ENCODE peak calls at places on chromosomes 3 and 15, in eight cellular contexts. A, U, Y, X, B, M, E and L are unnamed samples. For H3K36me3 and H3K4me1, the result is how much of the 10 kb centered on the place peaks cover.

GRCh38 chr3:174232658-174233429 is 626.3 kb upstream of the NAALADL2 start:
- DNase-seq in B (no peak), A (no peak), Y (no peak), X (no peak), M (no peak), E (no peak), U (no peak), L (no peak)

GRCh38 chr3:168427830-168428471 is 332.2 kb upstream of the GOLIM4 start:
- DNase-seq in Y (no peak), B (no peak), U (no peak), E (no peak), A (no peak), X (no peak), M (no peak), L (no peak)

GRCh38 chr3:119604878-119605277 is 7.2 kb downstream of the PLA1A start:
- DNase-seq in U (no peak), B (no peak), X (no peak), E (peak), A (no peak), Y (no peak), M (peak), L (no peak)

GRCh38 chr3:161420746-161421145 is 49.4 kb upstream of the SPTSSB start:
- DNase-seq in B (no peak), X (peak), Y (no peak), U (peak), E (no peak), A (no peak), M (peak), L (no peak)

GRCh38 chr3:150662410-150663200 is 41.1 kb downstream of the ERICH6 start:
- DNase-seq in E (no peak), X (no peak), A (no peak), U (no peak), B (no peak), Y (no peak), M (no peak), L (no peak)

GRCh38 chr15:37819191-37819590 is 115.2 kb upstream of the TMCO5A start:
- DNase-seq in X (no peak), U (no peak), A (no peak), Y (no peak), E (no peak), M (no peak), B (no peak), L (no peak)

GRCh38 chr15:79494963-79495362 is 62.8 kb downstream of the MINAR1 start:
- DNase-seq in U (no peak), A (no peak), Y (no peak), X (peak), M (no peak), E (no peak), B (no peak), L (no peak)

GRCh38 chr3:194487289-194488006 is 646 bp upstream of the ATP13A3 start:
- DNase-seq in X (peak), Y (peak), B (peak), M (no peak), U (no peak), A (peak), E (no peak), L (peak)

GRCh38 chr15:55289011-55289572 is 521 bp downstream of the RAB27A start:
- DNase-seq in Y (peak), B (peak), U (peak), A (peak), M (peak), X (peak), E (peak), L (peak)

GRCh38 chr15:54960266-54960665 is 236.5 kb downstream of the RSL24D1 start:
- DNase-seq in Y (no peak), E (no peak), B (no peak), U (no peak), M (no peak), A (no peak), X (no peak), L (no peak)

GRCh38 chr15:79897701-79898113 is 893 bp upstream of the MTHFS start:
- DNase-seq in Y (no peak), B (no peak), A (no peak), X (no peak), U (no peak), E (no peak), M (no peak), L (no peak)

GRCh38 chr15:70064441-70064840 is 33.3 kb downstream of the TLE3 start:
- DNase-seq in A (peak), E (peak), U (no peak), Y (no peak), B (peak), X (no peak), M (no peak), L (no peak)

GRCh38 chr3:99925584-99925983 is 107.9 kb downstream of the CMSS1 start:
- DNase-seq in Y (no peak), M (peak), A (peak), B (peak), X (peak), U (peak), E (peak), L (peak)

GRCh38 chr3:170178631-170179030 is 2.9 kb downstream of the PHC3 start:
- DNase-seq in Y (no peak), X (no peak), B (no peak), U (no peak), A (no peak), E (no peak), M (no peak), L (no peak)

GRCh38 chr3:40653878-40654277 is 129.1 kb downstream of the ZNF621 start:
- DNase-seq in B (no peak), M (no peak), E (no peak), X (no peak), Y (no peak), A (no peak), U (no peak), L (no peak)

GRCh38 chr3:98809561-98809960 is 46.4 kb downstream of the ST3GAL6 start:
- DNase-seq in B (no peak), U (peak), Y (no peak), A (no peak), E (no peak), M (no peak), X (no peak), L (peak)

GRCh38 chr3:132187746-132188145 is 129.5 kb upstream of the ACP3 start:
- DNase-seq in X (no peak), E (no peak), U (no peak), M (no peak), Y (no peak), A (no peak), B (no peak), L (no peak)

GRCh38 chr3:136329593-136329992 is 79.5 kb downstream of the PCCB start:
- DNase-seq in Y (no peak), B (no peak), A (no peak), X (no peak), E (no peak), U (no peak), M (no peak), L (no peak)

GRCh38 chr3:136330900-136331299 is 80.8 kb downstream of the PCCB start:
- DNase-seq in Y (no peak), E (no peak), X (no peak), U (no peak), A (no peak), B (no peak), M (no peak), L (no peak)

GRCh38 chr3:136332302-136332701 is 82.2 kb downstream of the PCCB start:
- DNase-seq in Y (no peak), U (no peak), X (no peak), B (no peak), M (no peak), A (no peak), E (no peak), L (no peak)

GRCh38 chr3:136334209-136334608 is 84.1 kb downstream of the PCCB start:
- DNase-seq in Y (no peak), E (no peak), A (no peak), X (no peak), U (no peak), M (no peak), B (no peak), L (no peak)

DNA sequence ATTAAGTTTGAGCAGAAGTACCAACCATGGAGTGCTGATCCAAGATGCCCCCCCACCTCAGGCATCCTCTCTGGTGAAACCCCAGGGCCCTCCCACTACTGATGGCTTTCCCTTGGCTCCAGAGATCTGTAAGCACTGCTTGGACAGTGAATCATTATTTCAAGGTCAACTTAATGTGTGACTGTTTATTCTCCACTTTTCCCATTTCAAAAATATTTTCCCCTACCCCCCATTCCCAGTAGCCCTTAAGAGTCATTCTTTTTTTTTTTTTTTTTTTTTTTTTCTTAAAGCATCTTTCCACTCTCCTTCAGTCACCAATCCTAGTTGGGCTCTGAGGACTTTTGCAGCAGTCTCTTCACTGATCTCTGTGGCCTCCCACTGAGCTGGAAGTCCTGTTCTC is 82.6 kb downstream of the PCCB start:
- DNase-seq in E (peak), Y (no peak), X (no peak), M (no peak), A (no peak), U (no peak), B (no peak), L (peak)
- H3K36me3 ChIP-seq in E (under half), Y (under half), X (under half), M (under half), A (half or more), U (under half), B (half or more), L (under half)

DNA sequence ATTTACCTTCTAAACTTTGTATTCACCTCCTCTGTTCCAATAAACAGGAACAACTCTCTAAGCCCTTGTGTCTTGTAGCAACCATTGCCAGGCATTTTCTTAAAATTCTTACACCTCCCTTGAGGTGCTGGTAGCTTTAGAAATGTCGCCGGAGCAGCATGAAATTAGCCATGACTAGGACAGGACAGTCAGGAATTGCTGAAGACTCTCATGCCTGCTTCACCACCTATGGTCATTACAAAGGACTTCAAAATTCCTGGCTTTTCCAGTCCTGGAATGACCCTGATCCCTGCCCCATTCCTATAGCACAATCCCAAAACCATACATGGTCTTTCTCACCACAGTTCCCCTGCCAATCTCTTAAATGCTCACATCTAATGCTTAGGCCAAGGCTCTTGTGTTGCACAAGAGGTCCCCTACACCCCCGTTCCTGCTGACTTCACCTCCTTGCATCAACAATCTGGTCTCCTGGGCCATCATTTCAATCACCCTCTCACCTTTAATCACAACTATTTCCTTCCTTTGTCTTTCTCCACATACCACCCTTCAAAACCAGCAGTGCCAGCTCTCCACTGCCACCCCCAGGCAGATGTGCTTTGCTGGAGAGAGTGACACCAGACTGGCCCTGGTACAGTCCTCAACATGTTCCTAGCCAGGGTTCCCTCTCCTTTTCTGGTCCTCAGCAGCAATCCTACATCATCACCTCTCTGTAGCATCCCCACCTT is 113.2 kb upstream of the TJP1 start:
- DNase-seq in X (no peak), Y (no peak), B (no peak), E (no peak), A (no peak), M (no peak), U (no peak), L (no peak)
- H3K4me1 ChIP-seq in X (under half), Y (under half), B (under half), E (under half), A (under half), M (half or more), U (under half), L (under half)

GRCh38 chr15:42352401-42352800 is 6.9 kb upstream of the CAPN3 start:
- DNase-seq in A (no peak), E (no peak), X (no peak), Y (no peak), M (no peak), U (no peak), B (no peak), L (no peak)
- H3K36me3 ChIP-seq in A (half or more), E (under half), X (under half), Y (under half), M (under half), U (under half), B (under half), L (under half)

GRCh38 chr15:31257286-31257685 is 69.3 kb upstream of the KLF13 start:
- DNase-seq in Y (no peak), M (no peak), X (no peak), B (no peak), A (no peak), U (no peak), E (no peak), L (no peak)

GRCh38 chr15:31254431-31255175 is 72.0 kb upstream of the KLF13 start:
- DNase-seq in M (no peak), B (no peak), Y (no peak), X (peak), U (peak), E (peak), A (no peak), L (peak)

GRCh38 chr15:31255176-31255510 is 71.5 kb upstream of the KLF13 start:
- DNase-seq in Y (no peak), M (no peak), A (no peak), X (no peak), B (no peak), E (no peak), U (no peak), L (no peak)

GRCh38 chr15:31256385-31257265 is 70.0 kb upstream of the KLF13 start:
- DNase-seq in B (no peak), A (no peak), M (no peak), E (no peak), U (no peak), Y (no peak), X (no peak), L (no peak)

DNA sequence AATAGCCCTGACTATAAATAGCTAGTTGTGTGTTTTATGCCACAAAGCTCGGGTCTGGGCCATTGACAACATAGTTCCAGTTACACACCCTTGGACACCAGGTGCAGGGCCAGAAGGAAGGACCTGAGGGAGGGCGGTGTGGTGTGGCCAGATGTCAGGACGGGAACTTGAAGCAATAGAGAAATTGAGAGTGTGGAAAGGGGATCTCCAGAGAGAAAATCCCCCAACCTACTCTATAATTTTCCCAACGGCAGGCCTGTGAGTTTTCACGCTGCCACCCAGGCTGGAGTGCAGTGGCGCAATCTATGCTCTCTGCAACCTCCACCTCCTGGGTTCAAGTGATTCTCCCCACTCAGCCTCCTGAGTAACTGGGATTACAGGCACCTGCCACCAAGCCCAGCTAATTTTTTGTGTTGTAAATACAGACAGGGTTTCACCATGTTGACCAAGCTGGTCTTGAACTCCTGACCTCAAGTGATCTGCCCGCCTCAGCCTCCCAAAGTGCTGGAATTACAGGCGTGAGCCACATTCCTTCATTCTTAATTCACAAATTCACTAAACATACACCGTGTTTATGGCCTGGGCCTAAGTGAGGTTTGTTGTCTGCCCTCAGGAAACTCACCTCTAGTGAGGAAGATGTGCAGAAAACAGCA is 70.8 kb upstream of the KLF13 start:
- DNase-seq in M (no peak), X (no peak), U (no peak), B (no peak), A (no peak), E (no peak), Y (no peak), L (no peak)
- H3K4me1 ChIP-seq in M (under half), X (under half), U (under half), B (under half), A (under half), E (under half), Y (under half), L (under half)

DNA sequence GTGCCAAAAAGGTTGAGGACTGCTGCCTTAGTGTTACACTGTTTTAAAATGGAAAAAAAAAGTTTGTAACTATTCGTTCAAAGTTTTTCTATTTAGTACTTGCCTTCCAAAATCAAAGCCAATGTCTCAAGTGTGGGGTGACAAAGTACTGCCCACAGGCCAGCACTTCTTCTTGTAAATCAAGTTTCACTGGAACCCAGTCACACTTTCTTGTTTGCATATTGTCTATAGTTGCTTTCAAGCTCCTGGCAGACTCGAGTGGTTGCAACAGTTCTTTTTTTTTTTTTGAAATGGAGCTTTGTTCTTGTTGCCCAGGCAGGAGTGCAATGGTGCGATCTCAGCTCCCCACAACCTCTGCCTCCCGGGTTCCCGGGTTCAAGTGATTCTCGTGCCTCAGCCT is 75.3 kb upstream of the RPL35A start:
- DNase-seq in B (no peak), U (no peak), M (no peak), E (no peak), Y (no peak), X (no peak), A (no peak), L (no peak)
- H3K36me3 ChIP-seq in B (half or more), U (under half), M (under half), E (under half), Y (under half), X (under half), A (half or more), L (half or more)

GRCh38 chr3:172126741-172127140 is 87.4 kb downstream of the FNDC3B start:
- DNase-seq in U (no peak), A (no peak), E (no peak), M (no peak), Y (no peak), X (no peak), B (no peak), L (no peak)
- H3K4me1 ChIP-seq in U (half or more), A (half or more), E (under half), M (under half), Y (under half), X (half or more), B (half or more), L (half or more)

DNA sequence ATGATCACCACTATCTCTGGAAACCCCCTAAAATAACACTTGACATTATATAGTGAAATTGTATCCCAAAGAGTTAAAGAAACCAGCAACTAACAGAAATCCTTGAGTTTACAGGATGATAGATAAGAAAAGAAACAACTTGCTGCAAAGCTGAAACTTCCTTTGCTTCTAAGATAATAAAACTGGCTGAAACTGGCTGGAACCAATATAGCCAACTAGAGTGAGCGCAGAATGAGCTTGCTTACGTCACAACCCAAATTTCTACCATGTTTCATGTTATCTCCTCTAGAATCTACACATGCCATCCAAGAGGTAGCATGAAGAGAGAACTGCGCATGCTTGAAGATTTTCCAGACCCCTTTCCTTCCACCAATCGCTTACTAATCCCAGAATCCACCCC is 83.8 kb upstream of the ACTC1 start:
- DNase-seq in B (no peak), U (no peak), M (no peak), A (no peak), Y (no peak), E (no peak), X (no peak), L (no peak)
- H3K36me3 ChIP-seq in B (under half), U (under half), M (under half), A (half or more), Y (under half), E (under half), X (under half), L (half or more)

GRCh38 chr15:63072809-63073277 is 30.3 kb downstream of the TPM1 start:
- DNase-seq in A (no peak), M (no peak), E (no peak), U (no peak), X (no peak), Y (no peak), B (no peak), L (no peak)

GRCh38 chr15:63072023-63072650 is 29.6 kb downstream of the TPM1 start:
- DNase-seq in E (no peak), U (no peak), A (no peak), M (no peak), X (no peak), Y (no peak), B (no peak), L (no peak)

GRCh38 chr15:63071288-63071909 is 28.9 kb downstream of the TPM1 start:
- DNase-seq in B (no peak), E (no peak), M (no peak), Y (no peak), X (no peak), A (no peak), U (no peak), L (no peak)

GRCh38 chr15:63069616-63069952 is 27.0 kb downstream of the TPM1 start:
- DNase-seq in U (no peak), M (no peak), X (no peak), E (no peak), Y (no peak), B (no peak), A (no peak), L (no peak)

DNA sequence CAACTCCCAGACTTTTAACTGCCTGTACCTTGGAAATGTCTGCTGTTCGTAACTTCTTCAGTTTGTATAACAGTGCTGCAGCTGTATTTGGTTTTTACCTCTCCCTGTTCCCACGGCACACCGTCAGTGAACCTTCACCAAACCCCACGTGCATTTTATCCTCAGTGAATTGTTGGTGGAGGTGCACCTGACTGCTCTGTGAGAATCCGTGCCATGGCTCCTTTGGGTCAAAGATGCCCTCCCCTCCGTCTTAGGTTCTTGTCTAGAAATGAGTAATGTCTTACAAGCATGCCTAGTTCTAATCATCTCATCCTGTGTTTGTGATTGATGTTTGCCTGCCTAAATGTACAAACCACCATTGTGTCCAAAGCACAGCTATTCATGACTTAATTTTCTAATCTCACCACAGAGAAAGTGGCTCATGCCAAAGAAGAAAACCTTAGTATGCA is 28.2 kb downstream of the TPM1 start:
- DNase-seq in A (no peak), M (no peak), Y (no peak), B (no peak), E (no peak), X (no peak), U (no peak), L (no peak)
- H3K4me1 ChIP-seq in A (under half), M (under half), Y (under half), B (under half), E (under half), X (under half), U (under half), L (under half)